ENCODE peak calls at places on chromosomes 12 and 14, in four cellular contexts. One of them, this sample, is unnamed.

GRCh38 chr14:100221419-100222218 is 17.3 kb upstream of the YY1 start:
- DNase-seq in cerebellum: no peak
- DNase-seq in activated CD4-positive, alpha-beta T cell treated with anti-CD3 and anti-CD28 coated beads, Interleukin-2, amount 50 U/mL, for 4 hours: peak; percentile 60
- DNase-seq in Calu3: peak; percentile 40
- DNase-seq in this sample: peak; percentile 38

GRCh38 chr12:65495233-65495632 is 216.8 kb downstream of the MSRB3 start:
- DNase-seq in cerebellum: no peak
- DNase-seq in activated CD4-positive, alpha-beta T cell treated with anti-CD3 and anti-CD28 coated beads, Interleukin-2, amount 50 U/mL, for 4 hours: no peak
- DNase-seq in Calu3: peak; percentile 18
- DNase-seq in this sample: peak; percentile 60

GRCh38 chr14:21723431-21724045 is 49.9 kb upstream of the OR4E1 start:
- DNase-seq in cerebellum: no peak
- DNase-seq in activated CD4-positive, alpha-beta T cell treated with anti-CD3 and anti-CD28 coated beads, Interleukin-2, amount 50 U/mL, for 4 hours: peak; percentile 21
- DNase-seq in Calu3: peak; percentile 25
- DNase-seq in this sample: no peak

GRCh38 chr12:116620801-116621593 is 61.8 kb downstream of the MAP1LC3B2 start:
- DNase-seq in cerebellum: no peak
- DNase-seq in activated CD4-positive, alpha-beta T cell treated with anti-CD3 and anti-CD28 coated beads, Interleukin-2, amount 50 U/mL, for 4 hours: no peak
- DNase-seq in Calu3: no peak
- DNase-seq in this sample: no peak

GRCh38 chr12:53577941-53578352 is 48.2 kb downstream of the ATF7 start:
- DNase-seq in cerebellum: no peak
- DNase-seq in activated CD4-positive, alpha-beta T cell treated with anti-CD3 and anti-CD28 coated beads, Interleukin-2, amount 50 U/mL, for 4 hours: no peak
- DNase-seq in Calu3: no peak
- DNase-seq in this sample: no peak

GRCh38 chr12:111093428-111094142 is 173.2 kb upstream of the MYL2 start:
- DNase-seq in cerebellum: no peak
- DNase-seq in activated CD4-positive, alpha-beta T cell treated with anti-CD3 and anti-CD28 coated beads, Interleukin-2, amount 50 U/mL, for 4 hours: peak; percentile 16
- DNase-seq in Calu3: no peak
- DNase-seq in this sample: no peak

GRCh38 chr14:69997849-69998248 is 118.6 kb downstream of the SMOC1 start:
- DNase-seq in cerebellum: no peak
- DNase-seq in activated CD4-positive, alpha-beta T cell treated with anti-CD3 and anti-CD28 coated beads, Interleukin-2, amount 50 U/mL, for 4 hours: no peak
- DNase-seq in Calu3: peak; percentile 49
- DNase-seq in this sample: no peak

GRCh38 chr14:80325112-80325511 is 113.8 kb upstream of the DIO2 start:
- DNase-seq in cerebellum: no peak
- DNase-seq in activated CD4-positive, alpha-beta T cell treated with anti-CD3 and anti-CD28 coated beads, Interleukin-2, amount 50 U/mL, for 4 hours: no peak
- DNase-seq in Calu3: no peak
- DNase-seq in this sample: no peak

GRCh38 chr12:2637371-2637770 is 157.4 kb upstream of the FKBP4 start:
- DNase-seq in cerebellum: no peak
- DNase-seq in activated CD4-positive, alpha-beta T cell treated with anti-CD3 and anti-CD28 coated beads, Interleukin-2, amount 50 U/mL, for 4 hours: no peak
- DNase-seq in Calu3: no peak
- DNase-seq in this sample: no peak

GRCh38 chr12:57037264-57037663 is 12.7 kb downstream of the MYO1A start:
- DNase-seq in cerebellum: no peak
- DNase-seq in activated CD4-positive, alpha-beta T cell treated with anti-CD3 and anti-CD28 coated beads, Interleukin-2, amount 50 U/mL, for 4 hours: no peak
- DNase-seq in Calu3: no peak
- DNase-seq in this sample: no peak

GRCh38 chr12:47944685-47945340 is 18.6 kb upstream of the TMEM106C start:
- DNase-seq in cerebellum: no peak
- DNase-seq in activated CD4-positive, alpha-beta T cell treated with anti-CD3 and anti-CD28 coated beads, Interleukin-2, amount 50 U/mL, for 4 hours: no peak
- DNase-seq in Calu3: no peak
- DNase-seq in this sample: no peak

GRCh38 chr12:90679674-90680073 is 275.3 kb downstream of the CCER1 start:
- DNase-seq in cerebellum: no peak
- DNase-seq in activated CD4-positive, alpha-beta T cell treated with anti-CD3 and anti-CD28 coated beads, Interleukin-2, amount 50 U/mL, for 4 hours: no peak
- DNase-seq in Calu3: no peak
- DNase-seq in this sample: peak; percentile 12